ENCODE peak calls at places on chromosomes 1 and 21, in five cellular contexts. One of them, this sample, is unnamed.

GRCh38 chr21:18204931-18205330 is 39.7 kb upstream of the CHODL start:
- DNase-seq in right cardiac atrium: no peak
- DNase-seq in HL-60: no peak
- DNase-seq in lower lobe of right lung: no peak
- DNase-seq in foreskin keratinocyte: no peak
- DNase-seq in this sample: no peak

GRCh38 chr1:206890690-206891089 is 6.6 kb upstream of the IL24 start:
- DNase-seq in right cardiac atrium: no peak
- DNase-seq in HL-60: no peak
- DNase-seq in lower lobe of right lung: no peak
- DNase-seq in foreskin keratinocyte: peak
- DNase-seq in this sample: peak

GRCh38 chr1:103248417-103249102 is 140.2 kb upstream of the COL11A1 start:
- DNase-seq in right cardiac atrium: no peak
- DNase-seq in HL-60: no peak
- DNase-seq in lower lobe of right lung: no peak
- DNase-seq in foreskin keratinocyte: no peak
- DNase-seq in this sample: no peak

GRCh38 chr1:32431736-32432400 is 33.0 kb upstream of the ZBTB8B start:
- DNase-seq in right cardiac atrium: no peak
- DNase-seq in HL-60: no peak
- DNase-seq in lower lobe of right lung: no peak
- DNase-seq in foreskin keratinocyte: peak
- DNase-seq in this sample: no peak

GRCh38 chr21:32994305-32994704 is 31.4 kb upstream of the OLIG2 start:
- DNase-seq in right cardiac atrium: no peak
- DNase-seq in HL-60: no peak
- DNase-seq in lower lobe of right lung: no peak
- DNase-seq in foreskin keratinocyte: no peak
- DNase-seq in this sample: no peak

GRCh38 chr1:66559517-66559916 is 25.6 kb downstream of the SGIP1 start:
- DNase-seq in right cardiac atrium: no peak
- DNase-seq in HL-60: no peak
- DNase-seq in lower lobe of right lung: no peak
- DNase-seq in foreskin keratinocyte: no peak
- DNase-seq in this sample: no peak

GRCh38 chr1:51343624-51344023 is 13.3 kb upstream of the TTC39A start:
- DNase-seq in right cardiac atrium: no peak
- DNase-seq in HL-60: no peak
- DNase-seq in lower lobe of right lung: no peak
- DNase-seq in foreskin keratinocyte: no peak
- DNase-seq in this sample: no peak

GRCh38 chr21:41885341-41886024 is 6.3 kb upstream of the PRDM15 start:
- DNase-seq in right cardiac atrium: no peak
- DNase-seq in HL-60: no peak
- DNase-seq in lower lobe of right lung: no peak
- DNase-seq in foreskin keratinocyte: no peak
- DNase-seq in this sample: no peak

GRCh38 chr1:246971322-246971721 is 36.5 kb downstream of the ZNF695 start:
- DNase-seq in right cardiac atrium: peak
- DNase-seq in HL-60: peak
- DNase-seq in lower lobe of right lung: peak
- DNase-seq in foreskin keratinocyte: no peak
- DNase-seq in this sample: no peak

GRCh38 chr1:109794319-109795132 is 30.8 kb upstream of the EPS8L3 start:
- DNase-seq in right cardiac atrium: peak
- DNase-seq in HL-60: no peak
- DNase-seq in lower lobe of right lung: peak
- DNase-seq in foreskin keratinocyte: no peak
- DNase-seq in this sample: peak

GRCh38 chr1:10736623-10737267 is 59.7 kb downstream of the CASZ1 start:
- DNase-seq in right cardiac atrium: no peak
- DNase-seq in HL-60: no peak
- DNase-seq in lower lobe of right lung: peak
- DNase-seq in foreskin keratinocyte: no peak
- DNase-seq in this sample: no peak

GRCh38 chr1:177848577-177848976 is 121.3 kb downstream of the SEC16B start:
- DNase-seq in right cardiac atrium: no peak
- DNase-seq in HL-60: no peak
- DNase-seq in lower lobe of right lung: no peak
- DNase-seq in foreskin keratinocyte: peak
- DNase-seq in this sample: no peak

GRCh38 chr1:25615563-25616079 is 970 bp upstream of the MAN1C1 start:
- DNase-seq in right cardiac atrium: no peak
- DNase-seq in HL-60: no peak
- DNase-seq in lower lobe of right lung: no peak
- DNase-seq in foreskin keratinocyte: no peak
- DNase-seq in this sample: no peak
- H3K27ac ChIP-seq in right cardiac atrium: no peak
- H3K27ac ChIP-seq in HL-60: no peak
- H3K27ac ChIP-seq in lower lobe of right lung: peak
- H3K27ac ChIP-seq in foreskin keratinocyte: no peak
- H3K27ac ChIP-seq in this sample: no peak

GRCh38 chr1:203085528-203086406 is at the start of gene MYOG:
- DNase-seq in right cardiac atrium: no peak
- DNase-seq in HL-60: no peak
- DNase-seq in lower lobe of right lung: no peak
- DNase-seq in foreskin keratinocyte: no peak
- DNase-seq in this sample: peak
- H3K27ac ChIP-seq in right cardiac atrium: no peak
- H3K27ac ChIP-seq in HL-60: no peak
- H3K27ac ChIP-seq in lower lobe of right lung: no peak
- H3K27ac ChIP-seq in foreskin keratinocyte: no peak
- H3K27ac ChIP-seq in this sample: no peak

GRCh38 chr1:111789077-111789476 is 33.4 kb downstream of the DDX20 start:
- DNase-seq in right cardiac atrium: no peak
- DNase-seq in HL-60: peak
- DNase-seq in lower lobe of right lung: no peak
- DNase-seq in foreskin keratinocyte: no peak
- DNase-seq in this sample: no peak
- H3K27ac ChIP-seq in right cardiac atrium: no peak
- H3K27ac ChIP-seq in HL-60: no peak
- H3K27ac ChIP-seq in lower lobe of right lung: no peak
- H3K27ac ChIP-seq in foreskin keratinocyte: no peak
- H3K27ac ChIP-seq in this sample: no peak

GRCh38 chr21:40556442-40556968 is 290.5 kb downstream of the DSCAM start:
- DNase-seq in right cardiac atrium: no peak
- DNase-seq in HL-60: no peak
- DNase-seq in lower lobe of right lung: no peak
- DNase-seq in foreskin keratinocyte: no peak
- DNase-seq in this sample: no peak
- H3K27ac ChIP-seq in right cardiac atrium: no peak
- H3K27ac ChIP-seq in HL-60: no peak
- H3K27ac ChIP-seq in lower lobe of right lung: no peak
- H3K27ac ChIP-seq in foreskin keratinocyte: peak
- H3K27ac ChIP-seq in this sample: no peak

DNA sequence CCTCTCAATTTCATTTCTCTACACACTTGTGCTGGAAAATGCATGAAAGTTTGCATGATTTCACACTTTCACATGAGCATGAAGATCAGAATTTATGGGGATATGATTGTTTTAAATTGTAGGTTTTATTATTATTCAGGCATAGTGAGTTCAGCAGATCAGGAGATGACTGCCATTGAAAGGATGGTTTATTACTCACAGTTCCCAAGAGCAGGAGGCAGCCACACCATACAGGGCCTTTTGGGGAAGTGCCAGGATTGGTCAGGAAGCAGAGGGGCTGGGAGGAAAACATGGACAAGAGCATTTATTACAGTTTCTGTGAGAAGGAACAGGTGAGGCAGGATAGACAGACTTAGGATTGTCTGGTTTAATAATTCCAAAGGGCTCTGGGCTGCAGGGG is 114.6 kb upstream of the KCNJ15 start:
- DNase-seq in right cardiac atrium: no peak
- DNase-seq in HL-60: no peak
- DNase-seq in lower lobe of right lung: no peak
- DNase-seq in foreskin keratinocyte: no peak
- DNase-seq in this sample: no peak
- H3K27ac ChIP-seq in right cardiac atrium: no peak
- H3K27ac ChIP-seq in HL-60: no peak
- H3K27ac ChIP-seq in lower lobe of right lung: no peak
- H3K27ac ChIP-seq in foreskin keratinocyte: no peak
- H3K27ac ChIP-seq in this sample: no peak

GRCh38 chr1:156707486-156708244 is 2.3 kb upstream of the CRABP2 start:
- DNase-seq in right cardiac atrium: no peak
- DNase-seq in HL-60: no peak
- DNase-seq in lower lobe of right lung: no peak
- DNase-seq in foreskin keratinocyte: no peak
- DNase-seq in this sample: no peak
- H3K27ac ChIP-seq in right cardiac atrium: no peak
- H3K27ac ChIP-seq in HL-60: no peak
- H3K27ac ChIP-seq in lower lobe of right lung: no peak
- H3K27ac ChIP-seq in foreskin keratinocyte: no peak
- H3K27ac ChIP-seq in this sample: no peak

GRCh38 chr21:42973309-42973990 is 912 bp upstream of the PKNOX1 start:
- DNase-seq in right cardiac atrium: peak
- DNase-seq in HL-60: no peak
- DNase-seq in lower lobe of right lung: peak
- DNase-seq in foreskin keratinocyte: no peak
- DNase-seq in this sample: no peak
- H3K27ac ChIP-seq in right cardiac atrium: peak
- H3K27ac ChIP-seq in HL-60: peak
- H3K27ac ChIP-seq in lower lobe of right lung: peak
- H3K27ac ChIP-seq in foreskin keratinocyte: peak
- H3K27ac ChIP-seq in this sample: peak

DNA sequence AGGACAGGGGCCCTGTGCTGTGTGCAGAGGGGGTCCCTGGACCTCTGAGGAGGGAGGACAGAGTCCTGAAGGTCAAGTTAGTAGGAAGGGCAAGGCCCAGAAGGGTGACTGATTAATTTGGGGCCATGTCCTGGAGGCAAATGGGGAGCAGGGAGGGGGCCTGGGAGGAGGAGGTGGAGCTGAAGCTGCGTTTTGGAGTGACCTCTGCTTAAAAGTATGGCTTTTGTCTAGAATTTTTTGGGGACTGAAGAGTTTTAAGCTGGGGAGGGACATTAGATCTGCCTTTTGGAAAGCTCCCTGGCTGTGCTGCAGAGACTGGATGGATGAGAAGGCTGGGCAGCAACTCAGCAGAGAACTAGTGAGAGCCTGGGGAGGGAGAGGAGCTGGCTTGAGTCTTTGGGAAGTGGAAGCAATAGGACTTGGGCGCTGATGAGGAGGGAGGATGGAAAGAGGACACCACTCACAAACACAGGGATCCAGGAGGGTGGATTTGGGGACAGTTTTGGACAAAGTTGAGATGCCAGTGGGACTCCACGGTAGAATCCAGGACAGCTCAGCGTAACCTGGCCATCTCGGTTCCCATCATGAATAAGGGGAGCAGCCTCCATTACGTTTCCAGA is 52.9 kb downstream of the ACBD3 start:
- DNase-seq in right cardiac atrium: no peak
- DNase-seq in HL-60: no peak
- DNase-seq in lower lobe of right lung: no peak
- DNase-seq in foreskin keratinocyte: no peak
- DNase-seq in this sample: peak
- H3K27ac ChIP-seq in right cardiac atrium: no peak
- H3K27ac ChIP-seq in HL-60: no peak
- H3K27ac ChIP-seq in lower lobe of right lung: peak
- H3K27ac ChIP-seq in foreskin keratinocyte: no peak
- H3K27ac ChIP-seq in this sample: no peak

GRCh38 chr1:36295390-36295789 is 10.8 kb upstream of the SH3D21 start:
- DNase-seq in right cardiac atrium: no peak
- DNase-seq in HL-60: no peak
- DNase-seq in lower lobe of right lung: no peak
- DNase-seq in foreskin keratinocyte: no peak
- DNase-seq in this sample: no peak
- H3K27ac ChIP-seq in right cardiac atrium: no peak
- H3K27ac ChIP-seq in HL-60: no peak
- H3K27ac ChIP-seq in lower lobe of right lung: no peak
- H3K27ac ChIP-seq in foreskin keratinocyte: no peak
- H3K27ac ChIP-seq in this sample: no peak

This sample was measured in SJSA1.